ENCODE peak calls at places on chromosomes 13 and 19, in nine cellular contexts. One of them, this sample, is unnamed.

GRCh38 chr19:12985049-12985776 is 10.1 kb upstream of the NFIX start:
- DNase-seq in AG04450: no peak
- DNase-seq in AG10803: peak
- DNase-seq in CD4-positive, alpha-beta T cell: no peak
- DNase-seq in osteocyte: no peak
- DNase-seq in OCI-LY7: no peak
- DNase-seq in ovary: no peak
- DNase-seq in PC-3: no peak
- DNase-seq in fibroblast of villous mesenchyme: peak
- DNase-seq in this sample: no peak

GRCh38 chr19:45408830-45409593 is 2.6 kb downstream of the POLR1G start:
- DNase-seq in fibroblast of villous mesenchyme: no peak
- DNase-seq in PC-3: no peak
- DNase-seq in AG04450: no peak
- DNase-seq in osteocyte: no peak
- DNase-seq in AG10803: no peak
- DNase-seq in OCI-LY7: no peak
- DNase-seq in CD4-positive, alpha-beta T cell: no peak
- DNase-seq in ovary: no peak
- DNase-seq in this sample: no peak

GRCh38 chr13:27449081-27449603 is 1.2 kb downstream of the MTIF3 start:
- DNase-seq in CD4-positive, alpha-beta T cell: no peak
- DNase-seq in fibroblast of villous mesenchyme: no peak
- DNase-seq in PC-3: peak
- DNase-seq in osteocyte: no peak
- DNase-seq in OCI-LY7: no peak
- DNase-seq in AG10803: no peak
- DNase-seq in ovary: no peak
- DNase-seq in AG04450: no peak
- DNase-seq in this sample: no peak

GRCh38 chr19:52028780-52029123 is 573 bp upstream of the ZNF614 start:
- DNase-seq in PC-3: peak
- DNase-seq in OCI-LY7: no peak
- DNase-seq in osteocyte: no peak
- DNase-seq in fibroblast of villous mesenchyme: no peak
- DNase-seq in AG10803: no peak
- DNase-seq in AG04450: no peak
- DNase-seq in ovary: no peak
- DNase-seq in CD4-positive, alpha-beta T cell: no peak
- DNase-seq in this sample: no peak

GRCh38 chr19:54430306-54431254 is 15.3 kb downstream of the TTYH1 start:
- DNase-seq in osteocyte: no peak
- DNase-seq in AG04450: no peak
- DNase-seq in ovary: peak
- DNase-seq in CD4-positive, alpha-beta T cell: peak
- DNase-seq in OCI-LY7: peak
- DNase-seq in AG10803: no peak
- DNase-seq in fibroblast of villous mesenchyme: peak
- DNase-seq in PC-3: peak
- DNase-seq in this sample: peak

GRCh38 chr13:113837554-113838355 is 26.1 kb downstream of the GAS6 start:
- DNase-seq in AG04450: peak
- DNase-seq in PC-3: peak
- DNase-seq in AG10803: peak
- DNase-seq in CD4-positive, alpha-beta T cell: no peak
- DNase-seq in fibroblast of villous mesenchyme: peak
- DNase-seq in osteocyte: peak
- DNase-seq in OCI-LY7: no peak
- DNase-seq in ovary: peak
- DNase-seq in this sample: no peak

GRCh38 chr13:73715114-73715909 is 418.9 kb downstream of the KLF12 start:
- DNase-seq in osteocyte: no peak
- DNase-seq in OCI-LY7: no peak
- DNase-seq in ovary: no peak
- DNase-seq in PC-3: no peak
- DNase-seq in AG10803: no peak
- DNase-seq in AG04450: no peak
- DNase-seq in CD4-positive, alpha-beta T cell: peak
- DNase-seq in fibroblast of villous mesenchyme: no peak
- DNase-seq in this sample: no peak

GRCh38 chr13:31204592-31204991 is 4.8 kb downstream of the B3GLCT start:
- DNase-seq in fibroblast of villous mesenchyme: peak
- DNase-seq in CD4-positive, alpha-beta T cell: no peak
- DNase-seq in OCI-LY7: no peak
- DNase-seq in AG04450: no peak
- DNase-seq in ovary: no peak
- DNase-seq in AG10803: peak
- DNase-seq in PC-3: peak
- DNase-seq in osteocyte: no peak
- DNase-seq in this sample: no peak

GRCh38 chr19:19336597-19336996 is 16.0 kb downstream of the MAU2 start:
- DNase-seq in CD4-positive, alpha-beta T cell: no peak
- DNase-seq in AG04450: no peak
- DNase-seq in PC-3: no peak
- DNase-seq in ovary: no peak
- DNase-seq in fibroblast of villous mesenchyme: no peak
- DNase-seq in osteocyte: no peak
- DNase-seq in AG10803: no peak
- DNase-seq in OCI-LY7: no peak
- DNase-seq in this sample: no peak
- TF ChIP-seq CTCF in CD4-positive, alpha-beta T cell: no peak
- TF ChIP-seq CTCF in AG04450: no peak
- TF ChIP-seq CTCF in PC-3: no peak
- TF ChIP-seq CTCF in ovary: no peak
- TF ChIP-seq CTCF in fibroblast of villous mesenchyme: no peak
- TF ChIP-seq CTCF in osteocyte: no peak
- TF ChIP-seq CTCF in AG10803: no peak
- TF ChIP-seq CTCF in OCI-LY7: no peak
- TF ChIP-seq CTCF in this sample: no peak

GRCh38 chr13:95568131-95568530 is 15.6 kb downstream of the CLDN10 start:
- DNase-seq in AG10803: no peak
- DNase-seq in ovary: no peak
- DNase-seq in OCI-LY7: no peak
- DNase-seq in AG04450: no peak
- DNase-seq in osteocyte: no peak
- DNase-seq in CD4-positive, alpha-beta T cell: no peak
- DNase-seq in fibroblast of villous mesenchyme: no peak
- DNase-seq in PC-3: no peak
- DNase-seq in this sample: no peak

GRCh38 chr13:95564948-95565347 is 12.4 kb downstream of the CLDN10 start:
- DNase-seq in AG10803: peak
- DNase-seq in OCI-LY7: no peak
- DNase-seq in ovary: no peak
- DNase-seq in CD4-positive, alpha-beta T cell: no peak
- DNase-seq in osteocyte: no peak
- DNase-seq in fibroblast of villous mesenchyme: peak
- DNase-seq in AG04450: no peak
- DNase-seq in PC-3: peak
- DNase-seq in this sample: no peak

GRCh38 chr13:95559100-95559499 is 6.6 kb downstream of the CLDN10 start:
- DNase-seq in AG04450: no peak
- DNase-seq in AG10803: no peak
- DNase-seq in PC-3: peak
- DNase-seq in ovary: no peak
- DNase-seq in OCI-LY7: no peak
- DNase-seq in fibroblast of villous mesenchyme: no peak
- DNase-seq in CD4-positive, alpha-beta T cell: no peak
- DNase-seq in osteocyte: no peak
- DNase-seq in this sample: no peak

GRCh38 chr13:95560387-95560786 is 7.9 kb downstream of the CLDN10 start:
- DNase-seq in CD4-positive, alpha-beta T cell: no peak
- DNase-seq in AG10803: no peak
- DNase-seq in AG04450: no peak
- DNase-seq in OCI-LY7: no peak
- DNase-seq in PC-3: no peak
- DNase-seq in fibroblast of villous mesenchyme: no peak
- DNase-seq in ovary: no peak
- DNase-seq in osteocyte: no peak
- DNase-seq in this sample: no peak

GRCh38 chr13:95564091-95564490 is 11.6 kb downstream of the CLDN10 start:
- DNase-seq in CD4-positive, alpha-beta T cell: no peak
- DNase-seq in fibroblast of villous mesenchyme: peak
- DNase-seq in PC-3: no peak
- DNase-seq in osteocyte: no peak
- DNase-seq in OCI-LY7: no peak
- DNase-seq in AG04450: no peak
- DNase-seq in AG10803: no peak
- DNase-seq in ovary: no peak
- DNase-seq in this sample: no peak
- TF ChIP-seq CTCF in CD4-positive, alpha-beta T cell: no peak
- TF ChIP-seq CTCF in fibroblast of villous mesenchyme: peak
- TF ChIP-seq CTCF in PC-3: peak
- TF ChIP-seq CTCF in osteocyte: no peak
- TF ChIP-seq CTCF in OCI-LY7: no peak
- TF ChIP-seq CTCF in AG04450: no peak
- TF ChIP-seq CTCF in AG10803: no peak
- TF ChIP-seq CTCF in ovary: no peak
- TF ChIP-seq CTCF in this sample: no peak

DNA sequence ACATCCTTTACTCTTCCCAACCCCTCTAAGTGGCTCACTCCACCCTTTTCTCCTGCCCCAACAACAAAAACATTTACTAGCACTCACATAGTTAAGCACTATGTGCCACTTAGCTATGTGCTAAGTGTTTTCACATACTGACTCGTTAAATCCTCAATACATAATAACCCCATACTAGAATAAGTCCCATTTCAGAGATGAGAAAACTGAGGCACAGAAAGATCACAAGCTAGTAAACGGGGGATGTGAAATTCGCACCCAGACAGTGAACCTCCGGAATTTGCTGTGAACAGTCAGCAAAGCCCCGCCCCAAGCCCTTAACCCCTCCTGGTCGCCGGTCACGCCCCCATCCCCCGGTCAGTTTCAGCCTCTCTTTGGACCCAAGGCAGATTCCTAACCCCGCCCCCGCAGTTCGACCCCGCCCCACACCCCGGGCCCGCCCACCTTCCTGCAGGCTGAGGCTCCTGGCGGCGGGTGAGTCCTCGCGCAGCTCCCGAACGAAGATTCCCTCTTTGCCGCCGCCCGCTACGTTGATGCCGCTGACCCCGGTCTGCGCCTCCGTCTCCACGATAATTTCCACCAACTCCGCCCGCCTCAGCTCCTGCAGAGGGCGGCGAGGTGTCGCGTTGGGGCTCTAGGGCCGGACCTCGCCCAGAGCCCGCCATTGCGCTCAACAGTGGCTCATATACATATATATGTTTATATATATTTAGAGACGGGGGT is 9.8 kb downstream of the PRX start:
- DNase-seq in OCI-LY7: peak
- DNase-seq in osteocyte: peak
- DNase-seq in fibroblast of villous mesenchyme: peak
- DNase-seq in CD4-positive, alpha-beta T cell: peak
- DNase-seq in AG10803: peak
- DNase-seq in PC-3: peak
- DNase-seq in AG04450: peak
- DNase-seq in ovary: peak
- DNase-seq in this sample: peak
- TF ChIP-seq CTCF in OCI-LY7: no peak
- TF ChIP-seq CTCF in osteocyte: no peak
- TF ChIP-seq CTCF in fibroblast of villous mesenchyme: no peak
- TF ChIP-seq CTCF in CD4-positive, alpha-beta T cell: no peak
- TF ChIP-seq CTCF in AG10803: no peak
- TF ChIP-seq CTCF in PC-3: no peak
- TF ChIP-seq CTCF in AG04450: no peak
- TF ChIP-seq CTCF in ovary: no peak
- TF ChIP-seq CTCF in this sample: no peak

GRCh38 chr13:97583884-97584497 is 150.0 kb downstream of the RAP2A start:
- DNase-seq in AG04450: no peak
- DNase-seq in PC-3: no peak
- DNase-seq in ovary: no peak
- DNase-seq in CD4-positive, alpha-beta T cell: no peak
- DNase-seq in osteocyte: no peak
- DNase-seq in fibroblast of villous mesenchyme: no peak
- DNase-seq in AG10803: no peak
- DNase-seq in OCI-LY7: no peak
- DNase-seq in this sample: no peak

GRCh38 chr13:97586941-97587340 is 153.0 kb downstream of the RAP2A start:
- DNase-seq in ovary: no peak
- DNase-seq in AG10803: no peak
- DNase-seq in fibroblast of villous mesenchyme: peak
- DNase-seq in osteocyte: no peak
- DNase-seq in PC-3: no peak
- DNase-seq in CD4-positive, alpha-beta T cell: no peak
- DNase-seq in AG04450: no peak
- DNase-seq in OCI-LY7: no peak
- DNase-seq in this sample: no peak

DNA sequence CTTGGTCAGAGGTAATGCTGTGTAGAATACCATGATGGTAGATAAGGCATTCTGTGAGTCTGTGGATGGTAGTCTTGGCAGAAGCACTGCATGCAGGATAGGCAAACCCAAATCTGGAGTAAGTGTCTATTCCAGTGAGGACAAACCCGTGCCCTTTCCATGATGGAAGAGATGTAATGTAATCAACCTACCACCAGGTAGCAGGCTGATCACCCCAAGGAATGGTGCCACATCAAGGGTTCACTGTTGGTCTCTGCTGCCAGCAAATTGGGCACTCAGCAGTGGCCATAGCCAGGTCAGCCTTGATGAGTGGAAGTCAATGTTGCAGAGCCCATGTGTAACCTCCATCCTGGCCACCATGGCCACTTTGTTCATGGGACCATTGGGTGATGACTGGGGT is 155.0 kb downstream of the RAP2A start:
- DNase-seq in osteocyte: no peak
- DNase-seq in fibroblast of villous mesenchyme: no peak
- DNase-seq in AG10803: no peak
- DNase-seq in AG04450: no peak
- DNase-seq in PC-3: no peak
- DNase-seq in CD4-positive, alpha-beta T cell: no peak
- DNase-seq in OCI-LY7: no peak
- DNase-seq in ovary: no peak
- DNase-seq in this sample: no peak
- TF ChIP-seq CTCF in osteocyte: no peak
- TF ChIP-seq CTCF in fibroblast of villous mesenchyme: peak
- TF ChIP-seq CTCF in AG10803: no peak
- TF ChIP-seq CTCF in AG04450: no peak
- TF ChIP-seq CTCF in PC-3: no peak
- TF ChIP-seq CTCF in CD4-positive, alpha-beta T cell: no peak
- TF ChIP-seq CTCF in OCI-LY7: no peak
- TF ChIP-seq CTCF in ovary: no peak
- TF ChIP-seq CTCF in this sample: no peak

DNA sequence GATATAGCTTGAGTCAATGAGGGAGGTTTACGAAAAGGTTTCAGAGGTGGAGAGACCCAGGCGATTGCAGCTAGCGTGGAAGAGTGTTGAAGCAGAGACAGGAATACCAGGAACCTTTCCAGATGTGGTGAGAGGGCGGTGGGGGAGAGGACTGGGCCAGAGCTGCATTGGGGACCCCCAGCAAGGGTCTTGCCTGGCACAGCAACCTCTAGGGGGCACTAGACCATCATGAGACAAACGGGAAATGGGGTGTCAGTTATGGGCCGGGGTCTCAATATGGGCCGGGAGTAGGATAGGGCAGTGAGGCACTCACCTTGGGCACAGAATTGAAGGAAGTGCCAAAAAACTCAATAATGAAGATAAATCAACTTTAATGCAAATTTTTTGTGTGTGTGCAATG is 2.1 kb upstream of the LRP3 start:
- DNase-seq in OCI-LY7: no peak
- DNase-seq in osteocyte: no peak
- DNase-seq in fibroblast of villous mesenchyme: no peak
- DNase-seq in PC-3: no peak
- DNase-seq in AG10803: no peak
- DNase-seq in AG04450: no peak
- DNase-seq in ovary: peak
- DNase-seq in CD4-positive, alpha-beta T cell: no peak
- DNase-seq in this sample: no peak
- TF ChIP-seq CTCF in OCI-LY7: peak
- TF ChIP-seq CTCF in osteocyte: peak
- TF ChIP-seq CTCF in fibroblast of villous mesenchyme: peak
- TF ChIP-seq CTCF in PC-3: peak
- TF ChIP-seq CTCF in AG10803: no peak
- TF ChIP-seq CTCF in AG04450: peak
- TF ChIP-seq CTCF in ovary: no peak
- TF ChIP-seq CTCF in CD4-positive, alpha-beta T cell: no peak
- TF ChIP-seq CTCF in this sample: no peak

This sample was measured in endothelial cell.